ENCODE peak calls at places on chromosome 7, in seven cellular contexts. I is A549, B is GM12878, K is HCT116, C is H1, O is K562, V is HepG2. T is an unnamed sample.

GRCh38 chr7:81244213-81244612 is 325.4 kb upstream of the SEMA3C start:
- DNase-seq in I (no peak), B (no peak), K (peak), C (no peak), O (no peak), V (no peak), T (peak)

GRCh38 chr7:47451851-47452205 is 130.1 kb downstream of the TNS3 start:
- DNase-seq in I (no peak), B (no peak), K (no peak), C (no peak), O (no peak), V (no peak), T (peak)

GRCh38 chr7:3978839-3979238 is 677.8 kb downstream of the SDK1 start:
- DNase-seq in I (no peak), B (no peak), K (no peak), C (no peak), O (no peak), V (no peak), T (no peak)

GRCh38 chr7:79820387-79820786 is 314.2 kb upstream of the GNAI1 start:
- DNase-seq in I (no peak), B (no peak), K (no peak), C (no peak), O (no peak), V (no peak), T (peak)

GRCh38 chr7:94823952-94824351 is 83.4 kb upstream of the PPP1R9A start:
- DNase-seq in I (peak), B (no peak), K (peak), C (no peak), O (no peak), V (peak), T (peak)

GRCh38 chr7:66883716-66884115 is 37.3 kb upstream of the TMEM248 start:
- DNase-seq in I (no peak), B (no peak), K (no peak), C (no peak), O (no peak), V (no peak), T (peak)

GRCh38 chr7:37504791-37505190 is 56.1 kb upstream of the ELMO1 start:
- DNase-seq in I (no peak), B (no peak), K (no peak), C (no peak), O (no peak), V (no peak), T (no peak)

GRCh38 chr7:55489552-55489951 is 82.8 kb downstream of the VOPP1 start:
- DNase-seq in I (no peak), B (no peak), K (no peak), C (no peak), O (no peak), V (no peak), T (no peak)

GRCh38 chr7:133331861-133332260 is 79.0 kb downstream of the EXOC4 start:
- DNase-seq in I (no peak), B (no peak), K (no peak), C (no peak), O (no peak), V (no peak), T (no peak)

GRCh38 chr7:5667391-5667790 is 114.1 kb downstream of the RNF216 start:
- DNase-seq in I (no peak), B (no peak), K (no peak), C (no peak), O (no peak), V (no peak), T (peak)

GRCh38 chr7:116966606-116967005 is 13.3 kb downstream of the ST7 start:
- DNase-seq in I (no peak), B (no peak), K (no peak), C (no peak), O (no peak), V (no peak), T (no peak)
- TF ChIP-seq CEBPB in I (no peak), B (no peak), K (no peak), C (no peak), O (no peak), V (no peak), T (peak)

DNA sequence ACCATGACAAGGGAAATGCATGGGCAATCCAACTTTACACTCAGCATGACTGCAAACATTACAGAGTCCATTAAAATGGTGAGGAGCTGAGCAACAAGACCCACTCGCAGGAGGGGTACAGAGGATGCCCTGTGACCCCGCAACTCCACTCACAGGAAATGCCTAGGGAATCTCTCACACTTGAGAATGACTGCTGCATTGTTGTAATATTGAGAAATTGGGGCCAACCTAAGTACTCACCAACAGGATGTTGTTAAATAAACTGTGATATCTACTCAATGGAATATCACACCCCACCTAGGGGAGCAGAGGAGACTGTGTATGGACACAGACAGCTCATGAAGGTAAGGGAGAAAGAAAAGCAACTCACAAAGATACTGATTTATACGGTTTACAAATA is 53.4 kb upstream of the CAMK2B start:
- DNase-seq in I (no peak), B (no peak), K (no peak), C (no peak), O (no peak), V (peak), T (peak)
- TF ChIP-seq CEBPB in I (no peak), B (no peak), K (no peak), C (no peak), O (no peak), V (peak), T (peak)

DNA sequence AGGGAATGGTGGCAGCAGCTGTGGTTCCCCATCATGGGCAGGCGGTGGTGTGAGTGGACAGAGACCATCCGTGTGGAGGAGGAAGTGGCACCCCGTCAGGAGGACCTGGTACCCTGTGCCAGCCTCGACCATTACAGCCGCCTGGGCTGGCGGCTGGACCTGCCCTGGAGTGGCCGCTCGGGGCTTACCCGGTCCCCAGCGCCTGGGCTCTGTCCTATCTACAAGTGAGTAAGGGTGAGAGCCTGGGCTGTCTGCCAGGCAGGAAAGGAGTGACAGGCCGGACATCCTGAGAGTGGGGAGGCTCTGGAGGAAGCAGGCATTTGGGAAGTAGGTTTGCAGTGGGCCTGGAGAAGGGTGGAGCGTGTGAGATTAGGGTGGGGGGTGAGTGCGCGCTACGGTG is 2.9 kb upstream of the ZNF467 start:
- DNase-seq in I (no peak), B (no peak), K (no peak), C (no peak), O (no peak), V (no peak), T (peak)
- TF ChIP-seq CEBPB in I (no peak), B (no peak), K (no peak), C (no peak), O (no peak), V (no peak), T (no peak)

GRCh38 chr7:155020996-155021395 is 18.1 kb upstream of the PAXIP1 start:
- DNase-seq in I (no peak), B (no peak), K (no peak), C (no peak), O (no peak), V (no peak), T (no peak)
- TF ChIP-seq CEBPB in I (no peak), B (no peak), K (no peak), C (no peak), O (no peak), V (no peak), T (no peak)

GRCh38 chr7:116802144-116802747 is 60.1 kb upstream of the CAPZA2 start:
- DNase-seq in I (no peak), B (no peak), K (no peak), C (no peak), O (no peak), V (no peak), T (peak)

GRCh38 chr7:116801092-116801710 is 61.2 kb upstream of the CAPZA2 start:
- DNase-seq in I (peak), B (no peak), K (peak), C (no peak), O (no peak), V (peak), T (peak)

GRCh38 chr7:116800594-116800993 is 61.8 kb upstream of the CAPZA2 start:
- DNase-seq in I (no peak), B (no peak), K (no peak), C (no peak), O (no peak), V (no peak), T (no peak)

GRCh38 chr7:116804459-116804858 is 57.9 kb upstream of the CAPZA2 start:
- DNase-seq in I (no peak), B (no peak), K (no peak), C (no peak), O (no peak), V (peak), T (no peak)

DNA sequence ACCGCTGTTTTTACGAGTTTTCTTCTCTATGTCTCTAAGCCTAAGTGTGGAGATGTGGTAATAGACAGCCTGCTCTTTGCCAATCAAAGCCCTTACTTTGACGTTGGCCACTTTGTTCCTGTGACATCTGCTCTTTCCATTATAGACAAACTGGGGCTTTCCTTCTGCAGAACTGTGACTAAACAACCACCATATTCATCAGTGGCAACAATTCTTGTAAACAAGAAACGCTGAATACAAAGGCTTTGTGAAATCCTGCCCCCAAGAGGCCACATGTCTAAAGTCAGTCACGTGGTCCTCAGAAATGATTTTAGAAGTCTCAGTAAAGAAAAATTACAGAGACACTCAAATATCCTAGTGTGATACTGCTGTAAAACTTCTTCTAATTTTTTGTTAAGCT is 59.6 kb upstream of the CAPZA2 start:
- DNase-seq in I (peak), B (no peak), K (peak), C (no peak), O (peak), V (peak), T (peak)
- TF ChIP-seq CEBPB in I (peak), B (no peak), K (no peak), C (no peak), O (no peak), V (no peak), T (peak)

DNA sequence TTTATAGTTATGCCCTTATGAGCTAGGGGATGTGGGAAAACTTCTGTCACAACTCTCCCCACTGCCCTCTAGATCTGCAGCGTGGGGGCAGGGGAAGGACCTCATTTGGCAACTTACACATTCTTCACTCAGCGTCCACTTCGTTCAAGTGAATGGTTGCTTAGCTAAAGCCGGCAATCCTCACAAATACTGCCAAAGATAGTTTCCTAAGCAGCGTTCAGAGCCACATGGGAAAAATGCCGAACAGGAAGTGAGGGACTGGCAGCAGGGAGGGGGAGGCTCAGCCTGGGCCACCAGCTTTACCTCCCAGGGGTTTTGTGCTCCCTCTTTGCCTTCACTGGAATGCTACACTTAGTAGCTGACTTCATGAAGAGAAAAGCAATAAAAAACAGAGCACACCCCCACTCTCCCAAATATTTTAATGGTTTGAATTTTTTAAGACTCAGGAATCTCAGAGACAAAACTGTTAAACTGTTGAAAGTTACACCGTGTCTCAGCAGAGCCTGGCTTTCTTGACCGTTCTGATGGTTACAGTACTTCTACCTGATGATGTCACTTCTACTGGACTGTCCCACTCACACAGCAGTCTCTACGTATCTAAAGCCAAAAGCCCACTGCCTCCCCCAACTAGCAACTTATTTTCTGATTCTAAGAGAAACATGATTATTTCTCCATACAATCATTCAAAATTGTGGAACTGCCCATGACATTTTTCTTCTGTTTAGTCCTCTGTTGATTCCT is 10.4 kb downstream of the GRM3 start:
- DNase-seq in I (no peak), B (no peak), K (no peak), C (no peak), O (no peak), V (no peak), T (no peak)
- TF ChIP-seq CEBPB in I (no peak), B (no peak), K (no peak), C (no peak), O (no peak), V (no peak), T (no peak)

DNA sequence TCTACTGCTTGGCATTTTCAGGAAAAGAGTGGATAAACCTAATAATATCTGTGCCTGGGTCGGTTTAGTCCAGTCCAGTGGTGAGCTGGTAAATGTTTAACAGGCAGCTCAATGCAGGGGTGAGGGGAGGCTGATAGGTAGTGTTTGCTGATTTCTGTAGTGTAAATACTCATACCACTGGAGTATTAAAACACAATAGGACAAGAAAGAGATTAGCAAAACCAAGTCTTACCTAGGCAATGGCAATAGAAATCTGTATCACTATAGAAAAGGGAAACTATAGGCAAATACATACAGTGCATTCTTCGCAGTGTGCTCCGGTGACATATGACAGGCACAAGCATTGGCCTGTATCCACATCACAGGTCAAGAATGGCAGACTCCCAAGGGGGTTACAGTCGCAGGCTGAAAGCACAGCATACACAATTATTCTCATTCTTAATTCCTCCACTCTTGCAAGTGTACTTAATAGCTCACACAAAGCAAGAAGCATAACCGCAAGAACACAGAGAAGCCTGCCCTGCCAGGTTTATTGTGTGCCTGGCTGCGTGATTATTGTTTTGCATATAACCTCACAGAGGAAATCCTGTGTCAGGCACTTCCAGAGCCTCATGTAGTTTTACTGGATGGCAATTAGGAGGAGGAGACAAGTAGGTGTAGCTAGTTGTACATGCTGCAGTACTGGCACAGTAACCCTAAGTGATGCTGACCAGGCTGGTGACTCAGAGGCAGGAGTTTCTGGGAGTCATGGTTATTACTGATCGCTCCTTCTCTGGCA is 35.0 kb downstream of the LAMB4 start:
- DNase-seq in I (peak), B (no peak), K (no peak), C (no peak), O (no peak), V (peak), T (peak)
- TF ChIP-seq CEBPB in I (no peak), B (no peak), K (no peak), C (no peak), O (no peak), V (no peak), T (no peak)

DNA sequence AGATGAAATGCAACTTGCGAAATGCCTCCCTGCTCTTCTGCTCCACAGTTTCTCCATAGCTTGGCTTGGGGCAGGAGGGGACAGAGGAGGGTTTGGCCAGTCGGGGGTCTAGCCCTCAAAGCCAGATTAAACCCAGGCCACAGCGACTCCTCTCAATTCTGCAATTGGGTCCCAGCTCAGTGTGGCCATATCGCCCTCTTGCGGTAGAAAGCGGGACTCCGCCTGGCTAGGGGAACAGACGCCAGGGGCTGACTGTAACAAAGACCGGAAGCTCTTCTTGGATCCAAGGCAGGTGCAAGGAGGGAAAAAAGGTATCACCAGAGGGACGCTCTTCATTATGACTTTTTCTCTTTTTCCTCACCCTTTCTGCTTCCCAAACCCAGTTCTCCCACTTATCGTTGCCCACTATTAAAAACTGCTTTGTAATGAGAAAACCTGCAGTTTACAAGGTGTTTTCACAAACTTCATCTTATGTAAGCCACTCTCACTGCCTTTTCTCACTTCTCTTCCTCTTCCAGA is 36.6 kb upstream of the TNPO3 start:
- DNase-seq in I (peak), B (peak), K (peak), C (peak), O (peak), V (peak), T (peak)
- TF ChIP-seq CEBPB in I (no peak), B (no peak), K (no peak), C (peak), O (peak), V (no peak), T (no peak)

GRCh38 chr7:70646551-70647248 is 485.2 kb upstream of the GALNT17 start:
- DNase-seq in I (no peak), B (no peak), K (no peak), C (no peak), O (no peak), V (no peak), T (no peak)

GRCh38 chr7:70645876-70646336 is 486.0 kb upstream of the GALNT17 start:
- DNase-seq in I (no peak), B (no peak), K (no peak), C (no peak), O (no peak), V (no peak), T (no peak)

GRCh38 chr7:70649323-70649722 is 482.6 kb upstream of the GALNT17 start:
- DNase-seq in I (no peak), B (no peak), K (no peak), C (no peak), O (no peak), V (no peak), T (no peak)

DNA sequence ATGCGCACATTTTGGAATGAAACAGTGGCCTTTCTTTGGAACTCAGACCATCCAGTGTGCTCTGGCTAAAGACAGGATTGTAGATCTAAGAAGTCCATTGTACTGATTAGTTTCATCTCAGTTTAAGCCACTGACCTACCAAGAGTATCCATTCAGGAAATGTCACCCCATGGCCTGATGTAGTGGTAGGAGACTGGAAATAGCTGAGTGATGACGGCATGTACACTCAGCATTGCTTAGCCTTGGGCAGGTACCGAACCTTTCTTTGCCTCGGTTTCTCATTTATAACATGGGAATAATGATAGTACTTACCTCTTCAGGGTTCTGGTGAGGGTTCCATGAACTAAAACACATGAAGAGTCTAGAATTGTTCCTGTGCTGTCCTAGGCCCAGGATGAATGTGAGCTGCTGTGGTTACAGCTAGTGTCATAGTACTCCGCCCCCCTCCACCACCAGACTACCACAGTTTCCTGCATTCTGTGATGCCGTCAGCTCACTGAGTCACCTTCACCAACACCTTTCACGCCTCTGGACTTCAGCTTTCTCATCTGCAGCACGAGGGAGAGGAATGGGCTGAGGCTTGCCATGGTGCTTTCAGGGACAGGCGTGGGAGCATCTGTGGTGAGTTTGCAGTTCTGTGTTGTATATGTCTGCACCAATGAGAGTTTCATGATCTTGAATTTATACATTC is 484.0 kb upstream of the GALNT17 start:
- DNase-seq in I (no peak), B (peak), K (no peak), C (no peak), O (no peak), V (no peak), T (peak)
- TF ChIP-seq CEBPB in I (no peak), B (no peak), K (no peak), C (no peak), O (no peak), V (no peak), T (no peak)

GRCh38 chr7:101154693-101155102 is 422 bp downstream of the AP1S1 start:
- DNase-seq in I (no peak), B (no peak), K (no peak), C (no peak), O (no peak), V (no peak), T (no peak)
- TF ChIP-seq CEBPB in I (no peak), B (no peak), K (no peak), C (no peak), O (no peak), V (no peak), T (no peak)

T was measured in IMR-90.